ENCODE peak calls at places on chromosomes 7 and 10, in nine cellular contexts. U is CD8-positive, alpha-beta memory T cell; H is aorta; Z is Panc1; V is adrenal gland; W is substantia nigra; P is GM23248; B is psoas muscle; Y is OCI-LY7. D is an unnamed sample.

GRCh38 chr10:60186315-60187071 is 203.2 kb downstream of the ANK3 start:
- DNase-seq in U (no peak), H (no peak), Z (no peak), V (no peak), W (no peak), P (peak), B (peak), Y (no peak), D (peak)

GRCh38 chr7:39073432-39073831 is 95.7 kb downstream of the POU6F2 start:
- DNase-seq in U (no peak), H (no peak), Z (no peak), V (no peak), W (no peak), P (peak), B (no peak), Y (no peak), D (no peak)

GRCh38 chr7:28725911-28726310 is 232.2 kb downstream of the TRIL start:
- DNase-seq in U (no peak), H (no peak), Z (no peak), V (no peak), W (no peak), P (peak), B (no peak), Y (no peak), D (no peak)

GRCh38 chr10:128067691-128068397 is 58.4 kb downstream of the MKI67 start:
- DNase-seq in U (no peak), H (peak), Z (no peak), V (no peak), W (no peak), P (no peak), B (peak), Y (no peak), D (no peak)

GRCh38 chr10:67772894-67773511 is 65.0 kb downstream of the DNAJC12 start:
- DNase-seq in U (no peak), H (no peak), Z (no peak), V (no peak), W (no peak), P (peak), B (no peak), Y (peak), D (no peak)

GRCh38 chr7:95139922-95140321 is 184.4 kb downstream of the PON1 start:
- DNase-seq in U (no peak), H (no peak), Z (no peak), V (no peak), W (no peak), P (no peak), B (no peak), Y (no peak), D (no peak)

GRCh38 chr7:74025745-74026144 is 2.2 kb upstream of the ELN start:
- DNase-seq in U (no peak), H (no peak), Z (no peak), V (no peak), W (no peak), P (no peak), B (peak), Y (no peak), D (no peak)

GRCh38 chr10:122561212-122561611 is 658 bp downstream of the DMBT1 start:
- DNase-seq in U (no peak), H (no peak), Z (no peak), V (no peak), W (no peak), P (no peak), B (no peak), Y (no peak), D (no peak)

GRCh38 chr10:60286436-60287023 is 103.1 kb downstream of the ANK3 start:
- DNase-seq in U (no peak), H (no peak), Z (no peak), V (no peak), W (no peak), P (no peak), B (no peak), Y (no peak), D (no peak)

GRCh38 chr10:49747303-49747646 is 14.8 kb downstream of the OGDHL start:
- DNase-seq in U (no peak), H (no peak), Z (no peak), V (no peak), W (no peak), P (no peak), B (no peak), Y (no peak), D (no peak)

GRCh38 chr7:117269895-117270294 is 53.0 kb downstream of the WNT2 start:
- DNase-seq in U (no peak), H (no peak), Z (no peak), V (no peak), W (no peak), P (peak), B (no peak), Y (no peak), D (no peak)

GRCh38 chr10:56728349-56728748 is 367.3 kb upstream of the ZWINT start:
- DNase-seq in U (no peak), H (no peak), Z (no peak), V (no peak), W (no peak), P (no peak), B (no peak), Y (no peak), D (no peak)

GRCh38 chr10:119330342-119330741 is 123.0 kb downstream of the GRK5 start:
- DNase-seq in U (no peak), H (no peak), Z (no peak), V (no peak), W (no peak), P (no peak), B (peak), Y (no peak), D (no peak)

GRCh38 chr7:142439739-142440138 is 181.9 kb upstream of the PRSS58 start:
- DNase-seq in U (no peak), H (no peak), Z (no peak), V (no peak), W (no peak), P (no peak), B (no peak), Y (peak), D (no peak)

GRCh38 chr10:74901240-74901827 is 74.9 kb downstream of the KAT6B start:
- DNase-seq in U (no peak), H (no peak), Z (no peak), V (no peak), W (no peak), P (no peak), B (no peak), Y (no peak), D (no peak)

GRCh38 chr10:91201213-91201996 is 19.1 kb upstream of the PCGF5 start:
- DNase-seq in U (no peak), H (no peak), Z (no peak), V (no peak), W (no peak), P (no peak), B (no peak), Y (peak), D (no peak)

GRCh38 chr7:2926898-2927405 is 82.8 kb upstream of the GNA12 start:
- DNase-seq in U (no peak), H (peak), Z (no peak), V (no peak), W (no peak), P (no peak), B (no peak), Y (peak), D (no peak)

GRCh38 chr10:45197816-45198595 is 117.4 kb downstream of the OR13A1 start:
- DNase-seq in U (no peak), H (no peak), Z (no peak), V (no peak), W (no peak), P (no peak), B (no peak), Y (no peak), D (no peak)

GRCh38 chr10:52488606-52489485 is 174.8 kb downstream of the DKK1 start:
- DNase-seq in U (no peak), H (no peak), Z (no peak), V (no peak), W (no peak), P (peak), B (no peak), Y (peak), D (no peak)

GRCh38 chr10:91032614-91033248 is 111.8 kb upstream of the ANKRD1 start:
- DNase-seq in U (no peak), H (peak), Z (no peak), V (no peak), W (no peak), P (peak), B (no peak), Y (no peak), D (peak)

GRCh38 chr7:131026297-131027003 is 292.4 kb upstream of the KLF14 start:
- DNase-seq in U (no peak), H (no peak), Z (no peak), V (no peak), W (no peak), P (peak), B (no peak), Y (no peak), D (no peak)

GRCh38 chr10:91559750-91560149 is 73.1 kb downstream of the PPP1R3C start:
- DNase-seq in U (no peak), H (no peak), Z (no peak), V (no peak), W (no peak), P (no peak), B (no peak), Y (no peak), D (no peak)

GRCh38 chr7:17773289-17773626 is 167.0 kb downstream of the SNX13 start:
- DNase-seq in U (no peak), H (no peak), Z (no peak), V (no peak), W (no peak), P (peak), B (no peak), Y (no peak), D (no peak)

GRCh38 chr10:408223-408622 is 273.0 kb downstream of the ZMYND11 start:
- DNase-seq in U (no peak), H (no peak), Z (no peak), V (no peak), W (no peak), P (no peak), B (no peak), Y (no peak), D (no peak)

GRCh38 chr7:17530741-17531417 is 232.4 kb downstream of the AHR start:
- DNase-seq in U (no peak), H (no peak), Z (no peak), V (no peak), W (no peak), P (no peak), B (no peak), Y (no peak), D (no peak)

GRCh38 chr7:411677-412312 is 107.9 kb downstream of the PDGFA start:
- DNase-seq in U (no peak), H (peak), Z (no peak), V (no peak), W (no peak), P (no peak), B (no peak), Y (no peak), D (peak)

GRCh38 chr7:134317434-134317833 is 704 bp upstream of the SLC35B4 start:
- DNase-seq in U (no peak), H (no peak), Z (no peak), V (no peak), W (no peak), P (no peak), B (no peak), Y (no peak), D (no peak)

GRCh38 chr10:44946201-44946600 is 13.4 kb upstream of the RASSF4 start:
- DNase-seq in U (no peak), H (no peak), Z (no peak), V (no peak), W (no peak), P (peak), B (no peak), Y (no peak), D (no peak)

GRCh38 chr7:142593106-142593505 is 156.2 kb upstream of the PRSS1 start:
- DNase-seq in U (no peak), H (no peak), Z (no peak), V (no peak), W (no peak), P (no peak), B (no peak), Y (no peak), D (no peak)

GRCh38 chr10:103273026-103273425 is 3.9 kb upstream of the INA start:
- DNase-seq in U (no peak), H (peak), Z (peak), V (peak), W (no peak), P (peak), B (peak), Y (no peak), D (no peak)

GRCh38 chr10:100020883-100021248 is 11.1 kb upstream of the DNMBP start:
- DNase-seq in U (no peak), H (no peak), Z (no peak), V (no peak), W (no peak), P (no peak), B (no peak), Y (peak), D (no peak)

GRCh38 chr7:17928055-17928454 is 12.2 kb downstream of the SNX13 start:
- DNase-seq in U (no peak), H (no peak), Z (no peak), V (no peak), W (no peak), P (no peak), B (no peak), Y (no peak), D (no peak)

GRCh38 chr7:153061913-153062528 is 302.5 kb downstream of the ACTR3B start:
- DNase-seq in U (no peak), H (no peak), Z (no peak), V (no peak), W (no peak), P (no peak), B (no peak), Y (no peak), D (no peak)

GRCh38 chr7:92608380-92609322 is 18.5 kb upstream of the FAM133B start:
- DNase-seq in U (no peak), H (no peak), Z (no peak), V (no peak), W (no peak), P (no peak), B (no peak), Y (no peak), D (peak)

GRCh38 chr10:84196083-84196482 is 1.7 kb downstream of the CDHR1 start:
- DNase-seq in U (no peak), H (no peak), Z (no peak), V (no peak), W (no peak), P (no peak), B (no peak), Y (no peak), D (no peak)

GRCh38 chr7:83655951-83656556 is 7.1 kb upstream of the SEMA3E start:
- DNase-seq in U (no peak), H (no peak), Z (peak), V (no peak), W (no peak), P (peak), B (no peak), Y (peak), D (peak)

GRCh38 chr7:70355591-70356323 is 757.5 kb downstream of the AUTS2 start:
- DNase-seq in U (no peak), H (no peak), Z (no peak), V (no peak), W (no peak), P (no peak), B (no peak), Y (no peak), D (no peak)

GRCh38 chr10:61894150-61894549 is 7.3 kb upstream of the ARID5B start:
- DNase-seq in U (no peak), H (no peak), Z (no peak), V (no peak), W (no peak), P (no peak), B (no peak), Y (no peak), D (no peak)

GRCh38 chr10:78952686-78953085 is 116.1 kb upstream of the ZMIZ1 start:
- DNase-seq in U (no peak), H (peak), Z (no peak), V (no peak), W (no peak), P (peak), B (peak), Y (no peak), D (peak)
- H3K27ac ChIP-seq in U (no peak), H (no peak), Z (no peak), V (no peak), W (no peak), P (no peak), B (no peak), Y (no peak), D (no peak)

GRCh38 chr10:102233997-102234396 is 7.3 kb downstream of the PITX3 start:
- DNase-seq in U (no peak), H (no peak), Z (no peak), V (no peak), W (no peak), P (no peak), B (no peak), Y (no peak), D (no peak)

GRCh38 chr10:102231357-102232318 is 5.5 kb downstream of the ELOVL3 start:
- DNase-seq in U (peak), H (peak), Z (peak), V (peak), W (no peak), P (peak), B (peak), Y (peak), D (peak)

GRCh38 chr10:102230264-102230860 is 4.3 kb downstream of the ELOVL3 start:
- DNase-seq in U (peak), H (peak), Z (no peak), V (peak), W (no peak), P (peak), B (peak), Y (no peak), D (peak)

GRCh38 chr10:102229810-102230263 is 3.7 kb downstream of the ELOVL3 start:
- DNase-seq in U (peak), H (peak), Z (peak), V (peak), W (peak), P (peak), B (peak), Y (peak), D (peak)

GRCh38 chr10:102230861-102231356 is 4.8 kb downstream of the ELOVL3 start:
- DNase-seq in U (peak), H (peak), Z (no peak), V (no peak), W (no peak), P (peak), B (peak), Y (no peak), D (peak)
- H3K27ac ChIP-seq in U (no peak), H (no peak), Z (no peak), V (no peak), W (no peak), P (no peak), B (peak), Y (no peak), D (no peak)

GRCh38 chr7:129969881-129970446 is 17.2 kb upstream of the UBE2H start:
- DNase-seq in U (no peak), H (no peak), Z (peak), V (no peak), W (no peak), P (peak), B (no peak), Y (no peak), D (no peak)
- H3K27ac ChIP-seq in U (no peak), H (peak), Z (peak), V (no peak), W (no peak), P (peak), B (no peak), Y (no peak), D (no peak)

GRCh38 chr7:1535100-1535458 is 4.6 kb downstream of the MAFK start:
- DNase-seq in U (no peak), H (peak), Z (no peak), V (no peak), W (no peak), P (no peak), B (no peak), Y (no peak), D (no peak)
- H3K27ac ChIP-seq in U (no peak), H (no peak), Z (peak), V (no peak), W (no peak), P (no peak), B (peak), Y (no peak), D (peak)

GRCh38 chr10:23191764-23192395 is at the start of gene PTF1A:
- DNase-seq in U (no peak), H (no peak), Z (no peak), V (no peak), W (no peak), P (no peak), B (no peak), Y (no peak), D (peak)

GRCh38 chr10:23192741-23193434 is 776 bp downstream of the PTF1A start:
- DNase-seq in U (no peak), H (no peak), Z (no peak), V (no peak), W (no peak), P (peak), B (no peak), Y (no peak), D (peak)

GRCh38 chr10:23193435-23194074 is 1.4 kb downstream of the PTF1A start:
- DNase-seq in U (no peak), H (no peak), Z (no peak), V (no peak), W (no peak), P (no peak), B (no peak), Y (no peak), D (no peak)

GRCh38 chr10:23190872-23191763 is 994 bp upstream of the PTF1A start:
- DNase-seq in U (no peak), H (no peak), Z (no peak), V (no peak), W (no peak), P (no peak), B (no peak), Y (no peak), D (peak)

GRCh38 chr10:23192396-23192740 is 256 bp downstream of the PTF1A start:
- DNase-seq in U (no peak), H (no peak), Z (no peak), V (no peak), W (no peak), P (no peak), B (no peak), Y (no peak), D (no peak)
- H3K27ac ChIP-seq in U (no peak), H (no peak), Z (no peak), V (no peak), W (no peak), P (no peak), B (no peak), Y (no peak), D (peak)

GRCh38 chr10:29820890-29821398 is 186.2 kb upstream of the SVIL start:
- DNase-seq in U (no peak), H (peak), Z (no peak), V (no peak), W (no peak), P (peak), B (peak), Y (no peak), D (no peak)
- H3K27ac ChIP-seq in U (no peak), H (peak), Z (no peak), V (no peak), W (no peak), P (no peak), B (peak), Y (no peak), D (no peak)